ENCODE peak calls at places on chromosome 10, in eight cellular contexts. One of them, this sample, is unnamed.

GRCh38 chr10:63630085-63630927 is 109.1 kb downstream of the REEP3 start:
- DNase-seq in MM.1S: peak
- DNase-seq in ovary: peak
- DNase-seq in sigmoid colon: peak
- DNase-seq in hepatocyte: peak
- DNase-seq in K562: peak
- DNase-seq in uterus: peak
- DNase-seq in upper lobe of left lung: peak
- DNase-seq in this sample: peak

GRCh38 chr10:102452672-102453340 is 1.5 kb upstream of the C10orf95 start:
- DNase-seq in MM.1S: no peak
- DNase-seq in ovary: no peak
- DNase-seq in sigmoid colon: peak
- DNase-seq in hepatocyte: peak
- DNase-seq in K562: peak
- DNase-seq in uterus: no peak
- DNase-seq in upper lobe of left lung: no peak
- DNase-seq in this sample: peak

GRCh38 chr10:36042135-36042534 is 400.0 kb upstream of the FZD8 start:
- DNase-seq in MM.1S: no peak
- DNase-seq in ovary: no peak
- DNase-seq in sigmoid colon: no peak
- DNase-seq in hepatocyte: no peak
- DNase-seq in K562: no peak
- DNase-seq in uterus: no peak
- DNase-seq in upper lobe of left lung: no peak
- DNase-seq in this sample: no peak

GRCh38 chr10:89047397-89047796 is 56.8 kb downstream of the FAS start:
- DNase-seq in MM.1S: no peak
- DNase-seq in ovary: no peak
- DNase-seq in sigmoid colon: no peak
- DNase-seq in hepatocyte: no peak
- DNase-seq in K562: no peak
- DNase-seq in uterus: no peak
- DNase-seq in upper lobe of left lung: no peak
- DNase-seq in this sample: no peak

GRCh38 chr10:5776881-5777197 is 36.4 kb downstream of the GDI2 start:
- DNase-seq in MM.1S: no peak
- DNase-seq in ovary: no peak
- DNase-seq in sigmoid colon: no peak
- DNase-seq in hepatocyte: no peak
- DNase-seq in K562: no peak
- DNase-seq in uterus: no peak
- DNase-seq in upper lobe of left lung: no peak
- DNase-seq in this sample: no peak

GRCh38 chr10:112374724-112375541 is 1.0 kb downstream of the ACSL5 start:
- DNase-seq in MM.1S: peak
- DNase-seq in ovary: no peak
- DNase-seq in sigmoid colon: no peak
- DNase-seq in hepatocyte: no peak
- DNase-seq in K562: no peak
- DNase-seq in uterus: no peak
- DNase-seq in upper lobe of left lung: no peak
- DNase-seq in this sample: peak

GRCh38 chr10:132247943-132248342 is 59.8 kb downstream of the STK32C start:
- DNase-seq in MM.1S: no peak
- DNase-seq in ovary: no peak
- DNase-seq in sigmoid colon: no peak
- DNase-seq in hepatocyte: no peak
- DNase-seq in K562: peak
- DNase-seq in uterus: no peak
- DNase-seq in upper lobe of left lung: peak
- DNase-seq in this sample: no peak

GRCh38 chr10:29332061-29332760 is 43.3 kb downstream of the LYZL1 start:
- DNase-seq in MM.1S: no peak
- DNase-seq in ovary: no peak
- DNase-seq in sigmoid colon: no peak
- DNase-seq in hepatocyte: no peak
- DNase-seq in K562: no peak
- DNase-seq in uterus: no peak
- DNase-seq in upper lobe of left lung: no peak
- DNase-seq in this sample: no peak

GRCh38 chr10:124162774-124163354 is 69.5 kb upstream of the CHST15 start:
- DNase-seq in MM.1S: no peak
- DNase-seq in ovary: no peak
- DNase-seq in sigmoid colon: peak
- DNase-seq in hepatocyte: no peak
- DNase-seq in K562: no peak
- DNase-seq in uterus: no peak
- DNase-seq in upper lobe of left lung: no peak
- DNase-seq in this sample: no peak

GRCh38 chr10:37434091-37434490 is 308.7 kb downstream of the ANKRD30A start:
- DNase-seq in MM.1S: no peak
- DNase-seq in ovary: no peak
- DNase-seq in sigmoid colon: no peak
- DNase-seq in hepatocyte: no peak
- DNase-seq in K562: no peak
- DNase-seq in uterus: no peak
- DNase-seq in upper lobe of left lung: no peak
- DNase-seq in this sample: no peak

GRCh38 chr10:14014423-14014822 is 316.3 kb downstream of the FRMD4A start:
- DNase-seq in MM.1S: no peak
- DNase-seq in ovary: no peak
- DNase-seq in sigmoid colon: no peak
- DNase-seq in hepatocyte: no peak
- DNase-seq in K562: no peak
- DNase-seq in uterus: no peak
- DNase-seq in upper lobe of left lung: no peak
- DNase-seq in this sample: no peak

GRCh38 chr10:51860257-51860656 is 160.9 kb upstream of the CSTF2T start:
- DNase-seq in MM.1S: peak
- DNase-seq in ovary: peak
- DNase-seq in sigmoid colon: peak
- DNase-seq in hepatocyte: no peak
- DNase-seq in K562: no peak
- DNase-seq in uterus: peak
- DNase-seq in upper lobe of left lung: no peak
- DNase-seq in this sample: no peak

GRCh38 chr10:58382489-58382995 is 2.7 kb upstream of the TFAM start:
- DNase-seq in MM.1S: no peak
- DNase-seq in ovary: no peak
- DNase-seq in sigmoid colon: no peak
- DNase-seq in hepatocyte: no peak
- DNase-seq in K562: peak
- DNase-seq in uterus: no peak
- DNase-seq in upper lobe of left lung: no peak
- DNase-seq in this sample: no peak

GRCh38 chr10:95531994-95532399 is 29.2 kb downstream of the SORBS1 start:
- DNase-seq in MM.1S: no peak
- DNase-seq in ovary: no peak
- DNase-seq in sigmoid colon: no peak
- DNase-seq in hepatocyte: no peak
- DNase-seq in K562: peak
- DNase-seq in uterus: no peak
- DNase-seq in upper lobe of left lung: no peak
- DNase-seq in this sample: peak

GRCh38 chr10:92766451-92766850 is 76.7 kb downstream of the HHEX start:
- DNase-seq in MM.1S: no peak
- DNase-seq in ovary: no peak
- DNase-seq in sigmoid colon: no peak
- DNase-seq in hepatocyte: no peak
- DNase-seq in K562: no peak
- DNase-seq in uterus: no peak
- DNase-seq in upper lobe of left lung: no peak
- DNase-seq in this sample: no peak

GRCh38 chr10:96470108-96470743 is 43.5 kb downstream of the TLL2 start:
- DNase-seq in MM.1S: peak
- DNase-seq in ovary: no peak
- DNase-seq in sigmoid colon: no peak
- DNase-seq in hepatocyte: peak
- DNase-seq in K562: peak
- DNase-seq in uterus: no peak
- DNase-seq in upper lobe of left lung: no peak
- DNase-seq in this sample: peak

GRCh38 chr10:70907619-70908425 is 19.5 kb upstream of the PCBD1 start:
- DNase-seq in MM.1S: no peak
- DNase-seq in ovary: no peak
- DNase-seq in sigmoid colon: peak
- DNase-seq in hepatocyte: no peak
- DNase-seq in K562: no peak
- DNase-seq in uterus: no peak
- DNase-seq in upper lobe of left lung: no peak
- DNase-seq in this sample: no peak

GRCh38 chr10:71074176-71074755 is 138.1 kb upstream of the UNC5B start:
- DNase-seq in MM.1S: no peak
- DNase-seq in ovary: peak
- DNase-seq in sigmoid colon: peak
- DNase-seq in hepatocyte: no peak
- DNase-seq in K562: peak
- DNase-seq in uterus: no peak
- DNase-seq in upper lobe of left lung: no peak
- DNase-seq in this sample: no peak

GRCh38 chr10:6279540-6280267 is 77.0 kb downstream of the PFKFB3 start:
- DNase-seq in MM.1S: no peak
- DNase-seq in ovary: no peak
- DNase-seq in sigmoid colon: no peak
- DNase-seq in hepatocyte: peak
- DNase-seq in K562: peak
- DNase-seq in uterus: no peak
- DNase-seq in upper lobe of left lung: no peak
- DNase-seq in this sample: no peak

GRCh38 chr10:31274310-31274709 is 44.7 kb upstream of the ZEB1 start:
- DNase-seq in MM.1S: no peak
- DNase-seq in ovary: no peak
- DNase-seq in sigmoid colon: no peak
- DNase-seq in hepatocyte: no peak
- DNase-seq in K562: no peak
- DNase-seq in uterus: no peak
- DNase-seq in upper lobe of left lung: no peak
- DNase-seq in this sample: no peak

GRCh38 chr10:104301907-104302690 is 33.1 kb downstream of the GSTO2 start:
- DNase-seq in MM.1S: no peak
- DNase-seq in ovary: no peak
- DNase-seq in sigmoid colon: no peak
- DNase-seq in hepatocyte: no peak
- DNase-seq in K562: no peak
- DNase-seq in uterus: no peak
- DNase-seq in upper lobe of left lung: no peak
- DNase-seq in this sample: no peak

GRCh38 chr10:1137499-1138163 is 81.4 kb downstream of the WDR37 start:
- DNase-seq in MM.1S: no peak
- DNase-seq in ovary: no peak
- DNase-seq in sigmoid colon: no peak
- DNase-seq in hepatocyte: no peak
- DNase-seq in K562: no peak
- DNase-seq in uterus: no peak
- DNase-seq in upper lobe of left lung: no peak
- DNase-seq in this sample: no peak

GRCh38 chr10:1142596-1142995 is 86.4 kb downstream of the WDR37 start:
- DNase-seq in MM.1S: no peak
- DNase-seq in ovary: no peak
- DNase-seq in sigmoid colon: no peak
- DNase-seq in hepatocyte: no peak
- DNase-seq in K562: no peak
- DNase-seq in uterus: no peak
- DNase-seq in upper lobe of left lung: no peak
- DNase-seq in this sample: no peak

GRCh38 chr10:1138529-1138928 is 82.3 kb downstream of the WDR37 start:
- DNase-seq in MM.1S: no peak
- DNase-seq in ovary: no peak
- DNase-seq in sigmoid colon: no peak
- DNase-seq in hepatocyte: no peak
- DNase-seq in K562: no peak
- DNase-seq in uterus: no peak
- DNase-seq in upper lobe of left lung: no peak
- DNase-seq in this sample: no peak

GRCh38 chr10:1141261-1141660 is 85.1 kb downstream of the WDR37 start:
- DNase-seq in MM.1S: no peak
- DNase-seq in ovary: no peak
- DNase-seq in sigmoid colon: no peak
- DNase-seq in hepatocyte: no peak
- DNase-seq in K562: no peak
- DNase-seq in uterus: no peak
- DNase-seq in upper lobe of left lung: no peak
- DNase-seq in this sample: no peak

GRCh38 chr10:1141701-1142100 is 85.5 kb downstream of the WDR37 start:
- DNase-seq in MM.1S: no peak
- DNase-seq in ovary: no peak
- DNase-seq in sigmoid colon: no peak
- DNase-seq in hepatocyte: no peak
- DNase-seq in K562: no peak
- DNase-seq in uterus: no peak
- DNase-seq in upper lobe of left lung: no peak
- DNase-seq in this sample: no peak
- TF ChIP-seq CTCF in MM.1S: no peak
- TF ChIP-seq CTCF in ovary: no peak
- TF ChIP-seq CTCF in sigmoid colon: no peak
- TF ChIP-seq CTCF in hepatocyte: no peak
- TF ChIP-seq CTCF in K562: no peak
- TF ChIP-seq CTCF in uterus: no peak
- TF ChIP-seq CTCF in upper lobe of left lung: no peak
- TF ChIP-seq CTCF in this sample: no peak

DNA sequence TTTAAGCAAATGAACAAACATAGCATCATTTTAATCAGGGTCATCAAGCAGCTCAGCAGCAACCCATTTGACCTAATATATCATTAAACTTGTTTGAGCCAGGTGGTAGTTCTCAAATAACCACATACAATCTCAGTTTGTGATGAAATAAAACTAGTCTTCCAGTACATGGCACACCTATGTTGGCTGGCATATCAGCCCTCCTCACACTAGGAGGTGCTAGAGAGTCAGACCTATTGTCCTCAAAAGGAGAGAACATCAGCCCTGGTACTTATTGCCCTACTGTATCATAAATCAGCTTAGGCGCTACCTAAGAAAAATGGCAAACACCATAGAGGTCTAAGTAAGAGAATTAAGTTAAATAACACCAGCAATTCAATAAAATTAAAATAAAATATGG is 81.7 kb downstream of the CABCOCO1 start:
- DNase-seq in MM.1S: peak
- DNase-seq in ovary: no peak
- DNase-seq in sigmoid colon: no peak
- DNase-seq in hepatocyte: no peak
- DNase-seq in K562: peak
- DNase-seq in uterus: no peak
- DNase-seq in upper lobe of left lung: no peak
- DNase-seq in this sample: no peak
- TF ChIP-seq CTCF in MM.1S: peak
- TF ChIP-seq CTCF in ovary: no peak
- TF ChIP-seq CTCF in sigmoid colon: no peak
- TF ChIP-seq CTCF in hepatocyte: peak
- TF ChIP-seq CTCF in K562: peak
- TF ChIP-seq CTCF in uterus: no peak
- TF ChIP-seq CTCF in upper lobe of left lung: no peak
- TF ChIP-seq CTCF in this sample: peak

GRCh38 chr10:113621799-113622198 is 42.0 kb downstream of the NRAP start:
- DNase-seq in MM.1S: no peak
- DNase-seq in ovary: no peak
- DNase-seq in sigmoid colon: no peak
- DNase-seq in hepatocyte: no peak
- DNase-seq in K562: no peak
- DNase-seq in uterus: no peak
- DNase-seq in upper lobe of left lung: no peak
- DNase-seq in this sample: no peak
- TF ChIP-seq CTCF in MM.1S: no peak
- TF ChIP-seq CTCF in ovary: no peak
- TF ChIP-seq CTCF in sigmoid colon: no peak
- TF ChIP-seq CTCF in hepatocyte: no peak
- TF ChIP-seq CTCF in K562: no peak
- TF ChIP-seq CTCF in uterus: no peak
- TF ChIP-seq CTCF in upper lobe of left lung: no peak
- TF ChIP-seq CTCF in this sample: no peak

GRCh38 chr10:87861566-87861952 is 1.8 kb downstream of the KLLN start:
- DNase-seq in MM.1S: peak
- DNase-seq in ovary: peak
- DNase-seq in sigmoid colon: peak
- DNase-seq in hepatocyte: peak
- DNase-seq in K562: peak
- DNase-seq in uterus: peak
- DNase-seq in upper lobe of left lung: no peak
- DNase-seq in this sample: peak
- TF ChIP-seq CTCF in MM.1S: no peak
- TF ChIP-seq CTCF in ovary: no peak
- TF ChIP-seq CTCF in sigmoid colon: no peak
- TF ChIP-seq CTCF in hepatocyte: peak
- TF ChIP-seq CTCF in K562: peak
- TF ChIP-seq CTCF in uterus: peak
- TF ChIP-seq CTCF in upper lobe of left lung: peak
- TF ChIP-seq CTCF in this sample: peak

This sample was measured in GM13977.